ENCODE peak calls at places on chromosome 10, in four cellular contexts. X is iPS-NIHi11, H is anterior cingulate cortex, I is adrenal gland. S is an unnamed sample.

GRCh38 chr10:31977440-31978157 is 49.0 kb upstream of the ARHGAP12 start:
- DNase-seq in X (no peak), H (no peak), I (no peak), S (no peak)

GRCh38 chr10:61316866-61317265 is 136.3 kb downstream of the TMEM26 start:
- DNase-seq in X (no peak), H (no peak), I (no peak), S (no peak)

GRCh38 chr10:12549297-12549696 is 199.9 kb downstream of the CAMK1D start:
- DNase-seq in X (no peak), H (no peak), I (no peak), S (no peak)

GRCh38 chr10:133278577-133279265 is 2.1 kb upstream of the ADAM8 start:
- DNase-seq in X (no peak), H (no peak), I (no peak), S (peak)

GRCh38 chr10:118369806-118370205 is 27.7 kb upstream of the FAM204A start:
- DNase-seq in X (no peak), H (no peak), I (no peak), S (no peak)

GRCh38 chr10:88270871-88271713 is 312.0 kb downstream of the RNLS start:
- DNase-seq in X (no peak), H (no peak), I (no peak), S (no peak)

GRCh38 chr10:103254538-103255325 is 9.0 kb downstream of the RPEL1 start:
- DNase-seq in X (no peak), H (no peak), I (no peak), S (peak)

GRCh38 chr10:561721-562120 is 127.7 kb downstream of the DIP2C start:
- DNase-seq in X (no peak), H (no peak), I (no peak), S (no peak)

GRCh38 chr10:69500864-69501468 is 49.7 kb downstream of the TSPAN15 start:
- DNase-seq in X (no peak), H (no peak), I (no peak), S (no peak)

GRCh38 chr10:100948916-100949315 is 20.4 kb upstream of the SEMA4G start:
- DNase-seq in X (no peak), H (no peak), I (no peak), S (no peak)

GRCh38 chr10:74586088-74586585 is 240.3 kb upstream of the KAT6B start:
- DNase-seq in X (no peak), H (no peak), I (no peak), S (peak)

S was measured in islet precursor cell.